ENCODE peak calls at places on chromosomes 5 and 9, in five cellular contexts. M, G, P, N and O are unnamed samples. For H4K20me1, the result is how much of the 10 kb centered on the place peaks cover.

GRCh38 chr9:72041775-72042194 is 18.6 kb downstream of the C9orf57 start:
- DNase-seq in M (peak), G (no peak), P (peak), N (peak), O (peak)

GRCh38 chr5:66230551-66230950 is 86.5 kb downstream of the SREK1 start:
- DNase-seq in M (no peak), G (peak), P (no peak), N (no peak), O (peak)

GRCh38 chr5:67297376-67297775 is 100.8 kb upstream of the CD180 start:
- DNase-seq in M (no peak), G (no peak), P (no peak), N (no peak), O (no peak)

GRCh38 chr5:124438390-124439380 is 307.8 kb downstream of the ZNF608 start:
- DNase-seq in M (no peak), G (peak), P (no peak), N (no peak), O (no peak)

GRCh38 chr5:23089316-23089715 is 236.2 kb upstream of the CDH12 start:
- DNase-seq in M (no peak), G (no peak), P (no peak), N (no peak), O (no peak)

GRCh38 chr5:124080256-124080655 is 568.3 kb downstream of the CSNK1G3 start:
- DNase-seq in M (peak), G (no peak), P (no peak), N (no peak), O (peak)

GRCh38 chr5:134019636-134020035 is 14.9 kb upstream of the VDAC1 start:
- DNase-seq in M (no peak), G (no peak), P (no peak), N (no peak), O (no peak)

GRCh38 chr5:51347704-51348103 is 35.5 kb upstream of the ISL1 start:
- DNase-seq in M (no peak), G (no peak), P (no peak), N (no peak), O (no peak)

GRCh38 chr9:31168161-31168560 is 1216.3 kb upstream of the ACO1 start:
- DNase-seq in M (no peak), G (no peak), P (no peak), N (no peak), O (peak)

GRCh38 chr9:134637696-134638502 is 3.7 kb upstream of the COL5A1 start:
- DNase-seq in M (no peak), G (no peak), P (no peak), N (no peak), O (no peak)

GRCh38 chr5:1513326-1514026 is 10.3 kb downstream of the LPCAT1 start:
- DNase-seq in M (no peak), G (peak), P (no peak), N (no peak), O (no peak)

GRCh38 chr9:12640021-12640587 is 53.1 kb upstream of the TYRP1 start:
- DNase-seq in M (peak), G (no peak), P (no peak), N (peak), O (peak)

GRCh38 chr5:169876376-169876775 is 103.9 kb downstream of the INSYN2B start:
- DNase-seq in M (peak), G (no peak), P (no peak), N (peak), O (peak)

GRCh38 chr5:56499877-56500276 is 266.7 kb upstream of the ANKRD55 start:
- DNase-seq in M (no peak), G (no peak), P (no peak), N (no peak), O (no peak)

GRCh38 chr9:137454145-137454505 is 5.0 kb downstream of the NSMF start:
- DNase-seq in M (no peak), G (peak), P (no peak), N (peak), O (no peak)

GRCh38 chr9:80504525-80505235 is 932.9 kb downstream of the TLE4 start:
- DNase-seq in M (peak), G (no peak), P (no peak), N (no peak), O (no peak)

GRCh38 chr5:176817864-176818377 is 7.6 kb downstream of the UNC5A start:
- DNase-seq in M (no peak), G (peak), P (no peak), N (peak), O (no peak)

GRCh38 chr5:135034186-135034962 is at the start of gene PITX1:
- DNase-seq in M (peak), G (peak), P (no peak), N (peak), O (peak)

GRCh38 chr9:130430232-130430631 is 14.5 kb upstream of the ASS1 start:
- DNase-seq in M (no peak), G (no peak), P (no peak), N (no peak), O (no peak)

GRCh38 chr5:77957-78804 is 13.8 kb upstream of the PLEKHG4B start:
- DNase-seq in M (peak), G (no peak), P (no peak), N (peak), O (no peak)

GRCh38 chr9:72880821-72881220 is 72.0 kb downstream of the ALDH1A1 start:
- DNase-seq in M (no peak), G (no peak), P (no peak), N (peak), O (no peak)

GRCh38 chr5:137186759-137187461 is 312.2 kb downstream of the SPOCK1 start:
- DNase-seq in M (peak), G (no peak), P (no peak), N (peak), O (peak)

GRCh38 chr5:172835246-172836030 is 1.4 kb downstream of the ERGIC1 start:
- DNase-seq in M (no peak), G (no peak), P (no peak), N (peak), O (no peak)

GRCh38 chr5:144150996-144151395 is 19.5 kb downstream of the YIPF5 start:
- DNase-seq in M (peak), G (no peak), P (no peak), N (peak), O (no peak)

GRCh38 chr5:179778591-179778990 is 15.2 kb upstream of the LTC4S start:
- DNase-seq in M (no peak), G (no peak), P (no peak), N (no peak), O (no peak)

GRCh38 chr5:27240791-27241190 is 202.4 kb upstream of the CDH9 start:
- DNase-seq in M (no peak), G (no peak), P (no peak), N (no peak), O (no peak)

GRCh38 chr5:134438268-134438622 is 26.6 kb upstream of the CDKN2AIPNL start:
- DNase-seq in M (peak), G (no peak), P (no peak), N (peak), O (peak)

GRCh38 chr5:21097661-21098060 is 1109.7 kb upstream of the CDH18 start:
- DNase-seq in M (no peak), G (no peak), P (no peak), N (no peak), O (no peak)

GRCh38 chr5:136054133-136054996 is 25.6 kb downstream of the TGFBI start:
- DNase-seq in M (peak), G (no peak), P (no peak), N (peak), O (no peak)
- H3K4me2 ChIP-seq in M (peak), G (no peak), P (no peak), N (peak), O (no peak)

GRCh38 chr9:114469091-114469853 is 36.0 kb downstream of the WHRN start:
- DNase-seq in M (no peak), G (no peak), P (no peak), N (no peak), O (no peak)
- H4K20me1 ChIP-seq in M (under half), G (under half), P (under half), N (under half), O (under half)

GRCh38 chr9:81999806-82000205 is 11.2 kb downstream of the SPATA31D1 start:
- DNase-seq in M (no peak), G (no peak), P (no peak), N (no peak), O (no peak)
- H3K4me2 ChIP-seq in M (no peak), G (no peak), P (no peak), N (no peak), O (no peak)

GRCh38 chr9:131484560-131485185 is 18.0 kb upstream of the POMT1 start:
- DNase-seq in M (no peak), G (no peak), P (no peak), N (no peak), O (no peak)
- H4K20me1 ChIP-seq in M (under half), G (under half), P (under half), N (under half), O (under half)

GRCh38 chr9:91433180-91433579 is 9.5 kb upstream of the NFIL3 start:
- DNase-seq in M (peak), G (no peak), P (no peak), N (peak), O (peak)
- H3K4me2 ChIP-seq in M (peak), G (no peak), P (no peak), N (peak), O (peak)

GRCh38 chr9:112507281-112507680 is 20.7 kb downstream of the KIAA1958 start:
- DNase-seq in M (no peak), G (no peak), P (no peak), N (no peak), O (no peak)
- H4K20me1 ChIP-seq in M (under half), G (under half), P (under half), N (under half), O (under half)

DNA sequence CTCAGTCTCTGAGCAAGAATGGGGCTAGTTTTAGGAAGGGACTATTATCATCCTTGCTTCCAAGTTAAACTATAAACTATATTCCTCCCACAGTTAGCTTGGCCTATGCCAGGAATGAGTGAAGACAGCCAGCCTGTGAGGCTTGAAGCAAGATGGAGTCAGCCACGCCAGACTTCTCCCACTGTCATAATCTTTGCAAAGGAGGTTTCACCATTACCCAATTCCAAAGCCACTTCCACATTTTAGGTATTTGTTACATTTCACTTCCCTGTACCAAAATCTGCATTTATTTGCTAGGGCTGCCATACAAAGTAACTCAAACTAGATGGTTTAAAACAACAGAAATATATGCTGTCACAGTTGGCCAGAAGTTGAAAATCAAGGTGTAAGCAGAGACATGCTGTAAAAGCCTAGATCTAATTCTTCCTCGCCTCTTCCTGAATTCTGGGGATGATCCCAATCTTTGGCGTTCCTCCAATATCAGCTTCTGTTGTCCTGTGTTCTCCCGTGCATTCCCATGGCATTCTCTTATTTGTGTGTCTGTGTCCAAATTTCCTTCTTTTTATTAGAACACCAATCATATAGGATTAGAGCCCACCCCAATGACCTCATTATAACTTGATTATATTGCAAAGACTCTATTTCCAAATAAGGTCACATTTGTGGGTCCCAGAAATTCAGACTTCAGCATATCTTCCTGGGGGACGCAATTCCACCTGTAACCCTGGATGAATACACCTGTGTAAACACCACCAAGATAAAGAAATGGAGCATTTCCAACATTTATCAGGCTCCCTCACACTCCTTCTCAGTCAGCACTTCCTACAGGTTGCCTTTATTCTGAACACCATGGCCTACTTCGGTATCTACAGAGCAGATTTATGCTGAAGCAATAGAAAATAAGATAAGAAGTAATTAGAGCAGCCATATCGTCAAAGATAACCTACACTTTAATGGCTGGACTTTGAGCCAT is 126.8 kb downstream of the GCNT1 start:
- DNase-seq in M (no peak), G (no peak), P (no peak), N (no peak), O (no peak)
- H3K4me2 ChIP-seq in M (no peak), G (no peak), P (no peak), N (no peak), O (no peak)

DNA sequence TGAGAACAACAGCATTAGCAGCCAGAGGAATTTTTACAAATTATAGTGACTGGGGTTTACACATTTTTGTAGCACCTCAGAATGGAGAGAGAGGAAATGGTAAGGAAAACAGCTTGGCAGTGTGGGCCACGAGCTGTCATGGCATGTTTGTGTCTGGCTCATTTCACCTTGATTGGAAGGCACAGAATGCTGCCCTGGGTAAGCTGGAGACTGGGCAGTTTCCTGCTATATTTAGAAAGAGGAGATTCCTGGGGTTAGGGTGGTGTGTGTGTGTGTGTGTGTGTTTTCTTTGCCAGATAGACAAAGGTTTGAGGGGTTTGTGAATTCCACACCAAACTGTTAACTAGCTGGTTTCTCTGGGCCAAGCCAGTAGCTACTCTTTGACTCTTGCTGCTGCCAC is 9.0 kb downstream of the ARHGAP26 start:
- DNase-seq in M (no peak), G (no peak), P (no peak), N (peak), O (peak)
- H4K20me1 ChIP-seq in M (under half), G (under half), P (under half), N (under half), O (under half)

DNA sequence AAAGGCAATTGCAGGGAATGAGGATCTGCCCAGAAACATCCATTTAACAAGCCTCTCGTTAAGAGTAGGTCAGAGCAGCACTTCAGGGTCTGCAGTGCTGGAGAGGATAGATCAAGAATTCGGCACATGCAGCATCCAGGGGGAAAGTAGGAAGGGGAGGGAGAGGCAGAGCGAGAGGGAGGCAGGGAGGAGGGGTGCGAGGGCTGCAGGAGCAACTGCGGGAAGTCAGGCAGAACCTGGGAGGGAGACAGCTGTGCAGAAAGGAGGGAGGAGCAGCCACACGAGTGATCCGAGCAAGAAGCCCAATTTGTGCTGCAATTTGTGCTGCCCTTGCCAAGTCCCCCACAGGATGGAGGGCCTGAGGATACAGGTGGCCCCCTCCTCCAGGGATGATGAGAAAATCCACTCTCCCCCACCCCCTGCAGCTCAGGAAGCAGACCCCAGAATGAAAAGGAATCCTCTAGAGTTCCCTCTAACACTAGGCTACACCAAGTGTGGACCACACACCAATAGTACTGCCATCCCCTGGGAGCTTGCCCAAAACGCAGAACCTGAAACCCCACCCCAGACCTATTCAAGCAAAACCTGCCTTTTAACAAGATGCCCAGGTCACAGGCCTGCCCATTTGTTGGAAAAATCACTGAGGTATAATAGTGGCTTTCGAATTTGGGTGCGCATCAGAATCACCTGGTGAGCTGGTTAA is 62.1 kb downstream of the EPB41L4B start:
- DNase-seq in M (no peak), G (peak), P (no peak), N (no peak), O (no peak)
- H3K4me2 ChIP-seq in M (no peak), G (no peak), P (no peak), N (no peak), O (no peak)

DNA sequence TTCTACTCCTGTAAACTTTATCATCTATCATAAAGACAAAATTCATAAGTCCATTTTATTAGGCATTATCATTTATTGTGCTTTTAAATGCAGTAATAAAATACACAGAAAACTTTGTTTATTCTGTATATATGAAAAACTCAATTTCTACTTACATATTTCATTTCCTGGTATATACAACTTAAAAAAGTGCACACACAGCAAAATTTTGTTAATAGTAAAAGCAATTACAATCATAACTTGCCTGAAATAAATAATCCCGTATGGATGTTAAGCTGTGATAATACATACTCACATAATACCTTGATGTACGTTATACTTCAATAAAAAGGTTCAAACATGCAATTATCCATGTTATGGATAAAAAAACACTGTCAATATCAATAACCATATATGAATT is 19.2 kb downstream of the ELL2 start:
- DNase-seq in M (no peak), G (no peak), P (no peak), N (no peak), O (no peak)
- H4K20me1 ChIP-seq in M (half or more), G (under half), P (under half), N (half or more), O (under half)